ENCODE peak calls at places on chromosome 19, in eight cellular contexts. M is mammary epithelial cell, S is H9, J is fibroblast of lung, C is SK-N-SH, Z is GM23338, P is endothelial cell of umbilical vein, D is IMR-90. I is an unnamed sample.

GRCh38 chr19:16078759-16079707 is 2.7 kb downstream of the TPM4 start:
- DNase-seq in M (peak; percentile 94), S (no peak), J (peak; percentile 99), C (peak; percentile 68), Z (peak; percentile 68), P (peak; percentile 98), D (peak; percentile 98), I (peak; percentile 97)

GRCh38 chr19:55400281-55401087 is 7.1 kb downstream of the UBE2S start:
- DNase-seq in M (no peak), S (no peak), J (no peak), C (no peak), Z (no peak), P (no peak), D (no peak), I (no peak)

GRCh38 chr19:35896643-35897040 is 3.7 kb downstream of the NFKBID start:
- DNase-seq in M (no peak), S (no peak), J (no peak), C (no peak), Z (no peak), P (no peak), D (no peak), I (no peak)

GRCh38 chr19:2558543-2558942 is 82.6 kb downstream of the GADD45B start:
- DNase-seq in M (no peak), S (no peak), J (no peak), C (no peak), Z (no peak), P (no peak), D (no peak), I (no peak)

GRCh38 chr19:7970716-7971448 is 27.4 kb upstream of the TIMM44 start:
- DNase-seq in M (no peak), S (peak; percentile 84), J (peak; percentile 43), C (peak; percentile 81), Z (peak; percentile 94), P (peak; percentile 27), D (peak; percentile 28), I (no peak)

GRCh38 chr19:1591421-1592022 is 1.1 kb downstream of the MBD3 start:
- DNase-seq in M (no peak), S (no peak), J (no peak), C (peak; percentile 57), Z (no peak), P (peak; percentile 43), D (no peak), I (no peak)

GRCh38 chr19:15436012-15436825 is 13.5 kb downstream of the WIZ start:
- DNase-seq in M (no peak), S (peak; percentile 46), J (no peak), C (no peak), Z (peak; percentile 43), P (no peak), D (no peak), I (peak; percentile 19)

GRCh38 chr19:29672933-29673336 is 7.7 kb downstream of the PLEKHF1 start:
- DNase-seq in M (no peak), S (no peak), J (no peak), C (no peak), Z (no peak), P (no peak), D (no peak), I (no peak)

GRCh38 chr19:720691-721160 is 12.0 kb downstream of the PALM start:
- DNase-seq in M (no peak), S (no peak), J (no peak), C (peak; percentile 90), Z (peak; percentile 51), P (no peak), D (no peak), I (no peak)

GRCh38 chr19:7860902-7861618 is 13.1 kb downstream of the PRR36 start:
- DNase-seq in M (no peak), S (peak; percentile 38), J (no peak), C (no peak), Z (peak; percentile 56), P (no peak), D (no peak), I (no peak)

GRCh38 chr19:14102102-14102696 is 11.6 kb upstream of the SAMD1 start:
- DNase-seq in M (peak; percentile 48), S (no peak), J (no peak), C (no peak), Z (no peak), P (no peak), D (no peak), I (no peak)

GRCh38 chr19:38932425-38933179 is 1.9 kb downstream of the MRPS12 start:
- DNase-seq in M (no peak), S (peak; percentile 54), J (peak; percentile 50), C (no peak), Z (peak; percentile 80), P (peak; percentile 43), D (peak; percentile 44), I (peak; percentile 28)

GRCh38 chr19:1818549-1819195 is 6.6 kb upstream of the ATP8B3 start:
- DNase-seq in M (no peak), S (no peak), J (no peak), C (no peak), Z (no peak), P (no peak), D (no peak), I (no peak)

GRCh38 chr19:57888107-57888493 is 737 bp downstream of the ZNF814 start:
- DNase-seq in M (no peak), S (no peak), J (no peak), C (no peak), Z (peak; percentile 45), P (no peak), D (no peak), I (no peak)

GRCh38 chr19:7904074-7905020 is 670 bp downstream of the MAP2K7 start:
- DNase-seq in M (no peak), S (no peak), J (no peak), C (peak; percentile 85), Z (peak; percentile 49), P (peak; percentile 21), D (no peak), I (no peak)

GRCh38 chr19:42440357-42441046 is 2.2 kb downstream of the CXCL17 start:
- DNase-seq in M (peak; percentile 38), S (peak; percentile 69), J (peak; percentile 73), C (peak; percentile 59), Z (peak; percentile 91), P (peak; percentile 63), D (peak; percentile 59), I (peak; percentile 27)

GRCh38 chr19:2949939-2950285 is 5.1 kb upstream of the ZNF77 start:
- DNase-seq in M (no peak), S (no peak), J (no peak), C (peak; percentile 72), Z (peak; percentile 65), P (peak; percentile 99), D (peak; percentile 50), I (peak; percentile 48)

GRCh38 chr19:35044317-35045117 is 3.0 kb downstream of the HPN start:
- DNase-seq in M (peak; percentile 48), S (peak; percentile 75), J (peak; percentile 58), C (peak; percentile 85), Z (peak; percentile 73), P (peak; percentile 65), D (peak; percentile 43), I (no peak)

GRCh38 chr19:7534531-7534980 is 961 bp upstream of the PNPLA6 start:
- DNase-seq in M (peak; percentile 36), S (peak; percentile 85), J (peak; percentile 82), C (peak; percentile 80), Z (peak; percentile 93), P (peak; percentile 90), D (peak; percentile 87), I (peak; percentile 83)

GRCh38 chr19:37933965-37934364 is 27.0 kb downstream of the SIPA1L3 start:
- DNase-seq in M (peak; percentile 41), S (no peak), J (no peak), C (no peak), Z (no peak), P (no peak), D (peak; percentile 20), I (peak; percentile 84)

GRCh38 chr19:2469102-2469914 is 6.6 kb upstream of the GADD45B start:
- DNase-seq in M (peak; percentile 69), S (peak; percentile 83), J (peak; percentile 58), C (no peak), Z (peak; percentile 65), P (peak; percentile 39), D (peak; percentile 78), I (peak; percentile 80)

GRCh38 chr19:46736544-46737274 is 9.1 kb upstream of the FKRP start:
- DNase-seq in M (no peak), S (no peak), J (no peak), C (no peak), Z (no peak), P (no peak), D (no peak), I (no peak)

GRCh38 chr19:41088151-41088550 is at the start of gene CYP2A13:
- DNase-seq in M (no peak), S (no peak), J (no peak), C (no peak), Z (no peak), P (no peak), D (no peak), I (no peak)
- H2AFZ ChIP-seq in M (no peak within 1 kb of the TSS), S (no peak within 1 kb of the TSS), J (no peak within 1 kb of the TSS), C (no peak within 1 kb of the TSS), Z (peak within 1 kb of the TSS; percentile 98), P (no peak within 1 kb of the TSS), D (no peak within 1 kb of the TSS), I (no peak within 1 kb of the TSS)

GRCh38 chr19:32750441-32751055 is 31.0 kb downstream of the TDRD12 start:
- DNase-seq in M (no peak), S (no peak), J (no peak), C (no peak), Z (peak; percentile 9), P (no peak), D (no peak), I (no peak)
- TF ChIP-seq CTCF in M (no peak), S (no peak), J (no peak), C (no peak), Z (no peak), P (no peak), D (no peak), I (no peak)

GRCh38 chr19:12485571-12485970 is 955 bp upstream of the ZNF709 start:
- DNase-seq in M (no peak), S (no peak), J (no peak), C (no peak), Z (peak; percentile 14), P (no peak), D (no peak), I (no peak)
- H2AFZ ChIP-seq in M (peak overlapping the region; percentile 96), S (no peak overlapping the region), J (no peak overlapping the region), C (peak overlapping the region; percentile 99), Z (peak overlapping the region; percentile 85), P (peak overlapping the region; percentile 98), D (peak overlapping the region; percentile 91), I (no peak overlapping the region)

GRCh38 chr19:10074153-10074552 is 12.0 kb upstream of the SHFL start:
- DNase-seq in M (peak; percentile 27), S (no peak), J (peak; percentile 41), C (no peak), Z (peak; percentile 68), P (peak; percentile 25), D (peak; percentile 36), I (no peak)
- TF ChIP-seq CTCF in M (peak; percentile 28), S (peak; percentile 56), J (peak; percentile 20), C (peak; percentile 24), Z (peak; percentile 63), P (peak; percentile 46), D (peak; percentile 42), I (peak; percentile 29)

GRCh38 chr19:48760514-48761221 is 5.3 kb downstream of the FGF21 start:
- DNase-seq in M (no peak), S (no peak), J (no peak), C (no peak), Z (no peak), P (peak; percentile 48), D (no peak), I (no peak)
- H2AFZ ChIP-seq in M (no peak overlapping the region), S (no peak overlapping the region), J (no peak overlapping the region), C (no peak overlapping the region), Z (peak overlapping the region; percentile 72), P (peak overlapping the region; percentile 70), D (peak overlapping the region; percentile 9), I (no peak overlapping the region)

I was measured in astrocyte.